ENCODE peak calls at places on chromosomes 3 and 15, in four cellular contexts. O, E, Z and J are unnamed samples.

GRCh38 chr3:101862453-101863165 is 13.3 kb downstream of the NFKBIZ start:
- DNase-seq in O (no peak), E (no peak), Z (no peak), J (no peak)

GRCh38 chr3:44970916-44971490 is 5.0 kb downstream of the ZDHHC3 start:
- DNase-seq in E (no peak), Z (no peak), O (no peak), J (no peak)

GRCh38 chr3:5275529-5275928 is 88.0 kb downstream of the EDEM1 start:
- DNase-seq in Z (no peak), E (peak; percentile 98), O (no peak), J (no peak)

GRCh38 chr15:78006567-78007205 is 70.8 kb downstream of the TBC1D2B start:
- DNase-seq in O (no peak), E (no peak), Z (no peak), J (no peak)

GRCh38 chr3:195907730-195908438 is 467 bp downstream of the TNK2 start:
- DNase-seq in O (peak; percentile 56), E (no peak), Z (no peak), J (no peak)

GRCh38 chr15:31869640-31870335 is 160.5 kb upstream of the CHRNA7 start:
- DNase-seq in Z (peak; percentile 68), O (no peak), E (no peak), J (no peak)

GRCh38 chr15:85316244-85316934 is 64.0 kb upstream of the AKAP13 start:
- DNase-seq in E (peak; percentile 46), O (no peak), Z (no peak), J (no peak)

GRCh38 chr3:42745291-42745745 is 27.7 kb downstream of the CCDC13 start:
- DNase-seq in O (no peak), Z (no peak), E (peak; percentile 31), J (peak; percentile 53)

GRCh38 chr15:75606711-75607684 is 18.5 kb downstream of the SNUPN start:
- DNase-seq in E (peak; percentile 45), O (no peak), Z (no peak), J (no peak)

GRCh38 chr15:99442268-99442897 is 123.4 kb upstream of the MEF2A start:
- DNase-seq in Z (peak; percentile 23), O (no peak), E (peak; percentile 95), J (peak; percentile 98)

GRCh38 chr3:188627652-188628051 is 473.7 kb downstream of the LPP start:
- DNase-seq in E (peak; percentile 96), Z (no peak), O (no peak), J (peak; percentile 79)

GRCh38 chr15:40115670-40116093 is 7.0 kb upstream of the BMF start:
- DNase-seq in E (peak; percentile 12), Z (peak; percentile 63), O (peak; percentile 28), J (no peak)

GRCh38 chr3:185067173-185067572 is 85.7 kb downstream of the C3orf70 start:
- DNase-seq in E (no peak), O (no peak), Z (no peak), J (no peak)

GRCh38 chr15:80152896-80153876 is at the start of gene FAH:
- DNase-seq in Z (no peak), O (no peak), E (peak; percentile 60), J (peak; percentile 59)

GRCh38 chr3:13461169-13462124 is 18.7 kb upstream of the HDAC11 start:
- DNase-seq in Z (peak; percentile 91), E (no peak), O (no peak), J (no peak)

GRCh38 chr3:181623924-181624694 is 87.6 kb upstream of the SOX2 start:
- DNase-seq in E (no peak), O (no peak), Z (no peak), J (no peak)

GRCh38 chr3:61892881-61893280 is 331.5 kb downstream of the PTPRG start:
- DNase-seq in O (no peak), E (no peak), Z (no peak), J (no peak)

GRCh38 chr3:55698826-55699225 is 211.7 kb upstream of the WNT5A start:
- DNase-seq in E (no peak), Z (no peak), O (no peak), J (no peak)

GRCh38 chr3:133931084-133931483 is 35.4 kb upstream of the RAB6B start:
- DNase-seq in O (no peak), Z (no peak), E (no peak), J (no peak)

GRCh38 chr3:17456650-17457049 is 285.8 kb downstream of the TBC1D5 start:
- DNase-seq in E (no peak), O (no peak), Z (no peak), J (no peak)

GRCh38 chr3:51680196-51680595 is 9.1 kb downstream of the TEX264 start:
- DNase-seq in Z (no peak), E (no peak), O (no peak), J (no peak)

GRCh38 chr3:126136428-126137220 is 43.8 kb downstream of the ALDH1L1 start:
- DNase-seq in Z (no peak), E (no peak), O (no peak), J (no peak)

GRCh38 chr3:185153861-185154629 is 1.2 kb upstream of the C3orf70 start:
- DNase-seq in O (peak; percentile 55), Z (peak; percentile 55), E (no peak), J (no peak)

GRCh38 chr3:69120879-69121464 is 1.4 kb downstream of the LMOD3 start:
- DNase-seq in O (peak; percentile 30), E (peak; percentile 63), Z (peak; percentile 44), J (peak; percentile 55)

GRCh38 chr3:160163259-160163878 is 61.9 kb upstream of the C3orf80 start:
- DNase-seq in E (peak; percentile 52), Z (no peak), O (no peak), J (peak; percentile 21)

GRCh38 chr3:195905970-195906864 is 2.1 kb downstream of the TNK2 start:
- DNase-seq in O (no peak), E (peak; percentile 48), Z (no peak), J (peak; percentile 83)

GRCh38 chr3:184651945-184652344 is 59.9 kb downstream of the MAGEF1 start:
- DNase-seq in Z (no peak), O (no peak), E (no peak), J (no peak)

GRCh38 chr3:193720169-193720568 is 127.2 kb downstream of the OPA1 start:
- DNase-seq in O (no peak), E (no peak), Z (no peak), J (no peak)

GRCh38 chr3:116265976-116266584 is 179.2 kb downstream of the LSAMP start:
- DNase-seq in E (no peak), O (no peak), Z (no peak), J (no peak)